ENCODE peak calls at places on chromosomes 12 and 14, in seven cellular contexts. E is astrocyte of the hippocampus, T is neural progenitor cell, R is HFF-Myc, G is WTC11, C is omental fat pad, Y is stomach. N is an unnamed sample.

GRCh38 chr14:24274101-24274543 is 2.7 kb upstream of the RABGGTA start:
- DNase-seq in E (no peak), T (no peak), R (no peak), G (no peak), C (no peak), Y (peak; percentile 63), N (no peak)

GRCh38 chr12:29634057-29634456 is 136.6 kb upstream of the OVCH1 start:
- DNase-seq in E (peak; percentile 18), T (no peak), R (no peak), G (no peak), C (no peak), Y (no peak), N (no peak)

GRCh38 chr12:92583910-92584309 is 118.9 kb upstream of the PLEKHG7 start:
- DNase-seq in E (no peak), T (no peak), R (no peak), G (no peak), C (no peak), Y (no peak), N (no peak)

GRCh38 chr12:67426067-67426466 is 156.9 kb downstream of the CAND1 start:
- DNase-seq in E (peak; percentile 83), T (no peak), R (peak; percentile 86), G (no peak), C (no peak), Y (no peak), N (no peak)

GRCh38 chr14:22650960-22651521 is 6.9 kb upstream of the OR6J1 start:
- DNase-seq in E (no peak), T (no peak), R (peak; percentile 15), G (no peak), C (no peak), Y (no peak), N (no peak)

GRCh38 chr12:49698619-49699545 is 8.3 kb downstream of the FMNL3 start:
- DNase-seq in E (peak; percentile 79), T (peak; percentile 41), R (no peak), G (peak; percentile 27), C (no peak), Y (no peak), N (no peak)

GRCh38 chr12:95173392-95174251 is 43.6 kb downstream of the FGD6 start:
- DNase-seq in E (peak; percentile 74), T (no peak), R (peak; percentile 55), G (no peak), C (peak; percentile 52), Y (peak; percentile 65), N (no peak)

GRCh38 chr14:20632448-20632830 is 9.1 kb downstream of the OR6S1 start:
- DNase-seq in E (no peak), T (no peak), R (no peak), G (no peak), C (no peak), Y (no peak), N (no peak)

GRCh38 chr14:53432378-53432802 is 279.3 kb upstream of the DDHD1 start:
- DNase-seq in E (peak; percentile 64), T (peak; percentile 71), R (no peak), G (peak; percentile 60), C (no peak), Y (no peak), N (no peak)

GRCh38 chr12:98939350-98939749 is 294.3 kb downstream of the APAF1 start:
- DNase-seq in E (peak; percentile 71), T (peak; percentile 49), R (peak; percentile 2), G (peak; percentile 28), C (no peak), Y (no peak), N (no peak)

GRCh38 chr12:26855337-26856089 is 22.5 kb upstream of the ITPR2 start:
- DNase-seq in E (no peak), T (no peak), R (no peak), G (no peak), C (no peak), Y (no peak), N (no peak)

GRCh38 chr12:109681986-109682707 is 31.5 kb upstream of the FAM222A start:
- DNase-seq in E (no peak), T (no peak), R (no peak), G (no peak), C (no peak), Y (no peak), N (no peak)

GRCh38 chr12:22978962-22979361 is 354.0 kb downstream of the ETNK1 start:
- DNase-seq in E (peak; percentile 92), T (no peak), R (peak; percentile 43), G (no peak), C (peak; percentile 23), Y (no peak), N (no peak)

GRCh38 chr14:99529899-99530298 is 48.7 kb downstream of the CCNK start:
- DNase-seq in E (no peak), T (no peak), R (no peak), G (no peak), C (no peak), Y (no peak), N (no peak)

GRCh38 chr12:13428538-13429265 is 232.2 kb downstream of the EMP1 start:
- DNase-seq in E (peak; percentile 11), T (no peak), R (no peak), G (no peak), C (no peak), Y (no peak), N (no peak)

GRCh38 chr12:53625946-53626701 is at the start of gene ATF7:
- DNase-seq in E (peak; percentile 99), T (peak; percentile 98), R (peak; percentile 95), G (peak; percentile 98), C (peak; percentile 98), Y (peak; percentile 98), N (peak; percentile 92)

GRCh38 chr14:100529561-100530031 is 57.6 kb downstream of the BEGAIN start:
- DNase-seq in E (peak; percentile 0), T (no peak), R (no peak), G (peak; percentile 11), C (peak; percentile 14), Y (peak; percentile 15), N (no peak)

N was measured in thoracic aorta.